ENCODE peak calls at places on chromosomes 4 and X, in four cellular contexts. One of them, this sample, is unnamed.
A peak's percentile ranks its signal among the peaks of the same experiment; 100 is the strongest.

GRCh38 chr4:3122081-3122563 is 47.6 kb downstream of the HTT start:
- DNase-seq in CD4-positive, CD25-positive, alpha-beta regulatory T cell: no peak
- DNase-seq in astrocyte: peak; percentile 25
- DNase-seq in fibroblast of the aortic adventitia: peak; percentile 53
- DNase-seq in this sample: no peak

GRCh38 chr4:173057442-173057841 is 111.2 kb upstream of the GALNT7 start:
- DNase-seq in CD4-positive, CD25-positive, alpha-beta regulatory T cell: no peak
- DNase-seq in astrocyte: no peak
- DNase-seq in fibroblast of the aortic adventitia: no peak
- DNase-seq in this sample: peak; percentile 25

GRCh38 chrX:120147537-120147936 is 10.9 kb upstream of the RHOXF2 start:
- DNase-seq in CD4-positive, CD25-positive, alpha-beta regulatory T cell: no peak
- DNase-seq in astrocyte: no peak
- DNase-seq in fibroblast of the aortic adventitia: no peak
- DNase-seq in this sample: no peak

GRCh38 chrX:38805294-38806053 is 4.2 kb downstream of the MID1IP1 start:
- DNase-seq in CD4-positive, CD25-positive, alpha-beta regulatory T cell: peak; percentile 31
- DNase-seq in astrocyte: peak; percentile 58
- DNase-seq in fibroblast of the aortic adventitia: peak; percentile 83
- DNase-seq in this sample: peak; percentile 60

GRCh38 chr4:126604273-126604867 is 1028.4 kb upstream of the INTU start:
- DNase-seq in CD4-positive, CD25-positive, alpha-beta regulatory T cell: no peak
- DNase-seq in astrocyte: no peak
- DNase-seq in fibroblast of the aortic adventitia: peak; percentile 53
- DNase-seq in this sample: peak; percentile 29

GRCh38 chr4:56622176-56622575 is 58.9 kb downstream of the HOPX start:
- DNase-seq in CD4-positive, CD25-positive, alpha-beta regulatory T cell: no peak
- DNase-seq in astrocyte: no peak
- DNase-seq in fibroblast of the aortic adventitia: no peak
- DNase-seq in this sample: peak; percentile 90

GRCh38 chr4:132395576-132395975 is 753.5 kb upstream of the PCDH10 start:
- DNase-seq in CD4-positive, CD25-positive, alpha-beta regulatory T cell: no peak
- DNase-seq in astrocyte: peak; percentile 3
- DNase-seq in fibroblast of the aortic adventitia: no peak
- DNase-seq in this sample: no peak

GRCh38 chr4:187236491-187236890 is 512.8 kb upstream of the FAT1 start:
- DNase-seq in CD4-positive, CD25-positive, alpha-beta regulatory T cell: no peak
- DNase-seq in astrocyte: peak; percentile 69
- DNase-seq in fibroblast of the aortic adventitia: no peak
- DNase-seq in this sample: peak; percentile 63

GRCh38 chrX:41441934-41442823 is 5.0 kb upstream of the NYX start:
- DNase-seq in CD4-positive, CD25-positive, alpha-beta regulatory T cell: peak; percentile 77
- DNase-seq in astrocyte: peak; percentile 45
- DNase-seq in fibroblast of the aortic adventitia: peak; percentile 82
- DNase-seq in this sample: peak; percentile 74
- H3K4me3 ChIP-seq in CD4-positive, CD25-positive, alpha-beta regulatory T cell: peak overlapping the region; percentile 41
- H3K4me3 ChIP-seq in astrocyte: peak overlapping the region; percentile 46
- H3K4me3 ChIP-seq in fibroblast of the aortic adventitia: peak overlapping the region; percentile 44
- H3K4me3 ChIP-seq in this sample: peak overlapping the region; percentile 14

DNA sequence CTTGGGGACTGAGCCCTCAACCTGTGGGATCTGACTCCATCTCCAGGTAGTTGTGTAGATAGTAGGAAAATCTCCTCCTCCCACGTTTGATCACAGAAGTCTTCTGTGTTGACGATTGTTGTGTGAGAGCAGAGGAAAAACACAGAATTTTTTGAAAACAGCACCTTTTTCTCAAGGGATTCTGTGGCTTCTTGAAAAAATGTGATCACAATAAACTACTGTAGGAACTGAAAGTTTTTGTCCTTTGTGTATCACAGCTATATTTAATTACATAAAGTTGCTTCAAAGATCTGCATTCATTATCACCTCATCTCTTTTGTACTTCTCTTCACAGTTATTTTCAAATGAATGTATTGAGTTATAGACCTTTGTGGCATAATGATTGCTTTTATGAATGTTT is 85.1 kb downstream of the AFF1 start:
- DNase-seq in CD4-positive, CD25-positive, alpha-beta regulatory T cell: no peak
- DNase-seq in astrocyte: no peak
- DNase-seq in fibroblast of the aortic adventitia: no peak
- DNase-seq in this sample: no peak
- H3K4me3 ChIP-seq in CD4-positive, CD25-positive, alpha-beta regulatory T cell: no peak overlapping the region
- H3K4me3 ChIP-seq in astrocyte: no peak overlapping the region
- H3K4me3 ChIP-seq in fibroblast of the aortic adventitia: no peak overlapping the region
- H3K4me3 ChIP-seq in this sample: no peak overlapping the region

GRCh38 chrX:14095702-14096101 is 66.0 kb upstream of the GEMIN8 start:
- DNase-seq in CD4-positive, CD25-positive, alpha-beta regulatory T cell: peak; percentile 1
- DNase-seq in astrocyte: peak; percentile 16
- DNase-seq in fibroblast of the aortic adventitia: peak; percentile 70
- DNase-seq in this sample: peak; percentile 48
- H3K4me3 ChIP-seq in CD4-positive, CD25-positive, alpha-beta regulatory T cell: peak overlapping the region; percentile 26
- H3K4me3 ChIP-seq in astrocyte: no peak overlapping the region
- H3K4me3 ChIP-seq in fibroblast of the aortic adventitia: peak overlapping the region; percentile 40
- H3K4me3 ChIP-seq in this sample: no peak overlapping the region

GRCh38 chrX:20361081-20361889 is 94.6 kb upstream of the RPS6KA3 start:
- DNase-seq in CD4-positive, CD25-positive, alpha-beta regulatory T cell: no peak
- DNase-seq in astrocyte: peak; percentile 74
- DNase-seq in fibroblast of the aortic adventitia: peak; percentile 70
- DNase-seq in this sample: peak; percentile 16

GRCh38 chrX:20364238-20364637 is 97.5 kb upstream of the RPS6KA3 start:
- DNase-seq in CD4-positive, CD25-positive, alpha-beta regulatory T cell: no peak
- DNase-seq in astrocyte: no peak
- DNase-seq in fibroblast of the aortic adventitia: no peak
- DNase-seq in this sample: no peak

GRCh38 chrX:20362268-20363002 is 95.7 kb upstream of the RPS6KA3 start:
- DNase-seq in CD4-positive, CD25-positive, alpha-beta regulatory T cell: no peak
- DNase-seq in astrocyte: peak; percentile 65
- DNase-seq in fibroblast of the aortic adventitia: peak; percentile 48
- DNase-seq in this sample: peak; percentile 81

GRCh38 chrX:20363003-20363674 is 96.4 kb upstream of the RPS6KA3 start:
- DNase-seq in CD4-positive, CD25-positive, alpha-beta regulatory T cell: no peak
- DNase-seq in astrocyte: peak; percentile 53
- DNase-seq in fibroblast of the aortic adventitia: peak; percentile 47
- DNase-seq in this sample: no peak

GRCh38 chrX:20361890-20362262 is 95.2 kb upstream of the RPS6KA3 start:
- DNase-seq in CD4-positive, CD25-positive, alpha-beta regulatory T cell: no peak
- DNase-seq in astrocyte: peak; percentile 80
- DNase-seq in fibroblast of the aortic adventitia: peak; percentile 71
- DNase-seq in this sample: peak; percentile 40
- H3K4me3 ChIP-seq in CD4-positive, CD25-positive, alpha-beta regulatory T cell: no peak overlapping the region
- H3K4me3 ChIP-seq in astrocyte: no peak overlapping the region
- H3K4me3 ChIP-seq in fibroblast of the aortic adventitia: no peak overlapping the region
- H3K4me3 ChIP-seq in this sample: no peak overlapping the region